ENCODE peak calls at places on chromosome 13, in seven cellular contexts. K is NCI-H2081 treated with DMSO at 0.1 percent for 48 hours; P is tibial nerve; E is activated CD4-positive, alpha-beta T cell treated with anti-CD3 and anti-CD28 coated beads, Interleukin-2, amount 50 U/mL, for 24 hours; U is IMR-90; G is hippocampal formation; V is T-helper 1 cell. L is an unnamed sample.

GRCh38 chr13:50449465-50449864 is 394.0 kb downstream of the DLEU7 start:
- DNase-seq in K (no peak), P (no peak), E (no peak), U (no peak), G (no peak), V (no peak), L (no peak)

GRCh38 chr13:41137951-41138350 is 5.3 kb upstream of the KBTBD6 start:
- DNase-seq in K (no peak), P (no peak), E (no peak), U (peak), G (no peak), V (no peak), L (no peak)

GRCh38 chr13:29621401-29621800 is 25.9 kb upstream of the SLC7A1 start:
- DNase-seq in K (no peak), P (no peak), E (no peak), U (peak), G (no peak), V (no peak), L (no peak)

GRCh38 chr13:91148098-91148497 is 199.4 kb upstream of the MIR17HG start:
- DNase-seq in K (no peak), P (no peak), E (no peak), U (no peak), G (no peak), V (no peak), L (no peak)

GRCh38 chr13:50509771-50510441 is 333.6 kb downstream of the DLEU7 start:
- DNase-seq in K (no peak), P (no peak), E (no peak), U (peak), G (no peak), V (no peak), L (no peak)

GRCh38 chr13:110712081-110712848 is 1.2 kb upstream of the ING1 start:
- DNase-seq in K (peak), P (peak), E (peak), U (peak), G (peak), V (peak), L (peak)

GRCh38 chr13:91454666-91455065 is 56.2 kb downstream of the GPC5 start:
- DNase-seq in K (no peak), P (no peak), E (no peak), U (no peak), G (no peak), V (no peak), L (no peak)

GRCh38 chr13:43815204-43815603 is 28.4 kb upstream of the ENOX1 start:
- DNase-seq in K (no peak), P (no peak), E (no peak), U (peak), G (no peak), V (no peak), L (no peak)

GRCh38 chr13:46687810-46688209 is 109.2 kb downstream of the ESD start:
- DNase-seq in K (no peak), P (no peak), E (no peak), U (peak), G (no peak), V (no peak), L (no peak)

GRCh38 chr13:97139704-97140103 is 82.4 kb upstream of the MBNL2 start:
- DNase-seq in K (no peak), P (no peak), E (no peak), U (no peak), G (no peak), V (no peak), L (no peak)

GRCh38 chr13:30480292-30480947 is 14.7 kb upstream of the HMGB1 start:
- DNase-seq in K (no peak), P (no peak), E (no peak), U (no peak), G (no peak), V (no peak), L (no peak)

GRCh38 chr13:99124046-99124400 is 76.6 kb upstream of the UBAC2 start:
- DNase-seq in K (no peak), P (no peak), E (no peak), U (no peak), G (no peak), V (no peak), L (no peak)

GRCh38 chr13:28636078-28636477 is 22.9 kb upstream of the POMP start:
- DNase-seq in K (no peak), P (no peak), E (no peak), U (peak), G (no peak), V (no peak), L (no peak)

GRCh38 chr13:94481966-94482365 is 2.5 kb upstream of the DCT start:
- DNase-seq in K (no peak), P (no peak), E (no peak), U (peak), G (no peak), V (no peak), L (no peak)

GRCh38 chr13:33441015-33441414 is 155.5 kb upstream of the STARD13 start:
- DNase-seq in K (no peak), P (peak), E (no peak), U (peak), G (no peak), V (no peak), L (no peak)

GRCh38 chr13:52025475-52026245 is 1.2 kb downstream of the UTP14C start:
- DNase-seq in K (no peak), P (no peak), E (no peak), U (no peak), G (no peak), V (no peak), L (no peak)

GRCh38 chr13:113876341-113877148 is 12.7 kb upstream of the GAS6 start:
- DNase-seq in K (no peak), P (no peak), E (no peak), U (no peak), G (no peak), V (no peak), L (no peak)

GRCh38 chr13:63944896-63945295 is 2529.2 kb upstream of the PCDH20 start:
- DNase-seq in K (no peak), P (no peak), E (no peak), U (no peak), G (no peak), V (no peak), L (no peak)

GRCh38 chr13:44211286-44211685 is 162.3 kb upstream of the SERP2 start:
- DNase-seq in K (no peak), P (no peak), E (no peak), U (no peak), G (peak), V (no peak), L (no peak)

GRCh38 chr13:97471721-97472120 is 37.8 kb downstream of the RAP2A start:
- DNase-seq in K (no peak), P (no peak), E (no peak), U (peak), G (no peak), V (no peak), L (no peak)

L was measured in CD4-positive, CD25-positive, alpha-beta regulatory T cell.